ENCODE peak calls at places on chromosomes 11 and 22, in eight cellular contexts. F is neuronal stem cell; A is aorta; O is body of pancreas; R is CD8-positive, alpha-beta T cell; J is lower lobe of right lung; Q is uterus; U is prostate gland. Z is an unnamed sample.

GRCh38 chr11:123494195-123495050 is 64.4 kb downstream of the GRAMD1B start:
- DNase-seq in O (no peak), A (no peak), Q (no peak), U (no peak), F (peak), J (no peak), R (no peak), Z (no peak)

GRCh38 chr11:71425409-71425808 is 22.8 kb downstream of the DHCR7 start:
- DNase-seq in O (no peak), R (no peak), J (no peak), F (no peak), A (no peak), U (no peak), Q (no peak), Z (no peak)

GRCh38 chr11:9719949-9720646 is 56.2 kb downstream of the SWAP70 start:
- DNase-seq in A (no peak), O (no peak), U (no peak), Q (no peak), R (no peak), J (no peak), F (no peak), Z (no peak)

GRCh38 chr11:22234743-22235142 is 41.9 kb downstream of the ANO5 start:
- DNase-seq in Q (no peak), J (no peak), A (no peak), F (peak), U (no peak), R (no peak), O (no peak), Z (no peak)

GRCh38 chr11:848380-848931 is 5.8 kb downstream of the TSPAN4 start:
- DNase-seq in A (peak), Q (no peak), R (peak), F (no peak), O (peak), J (no peak), U (no peak), Z (no peak)

GRCh38 chr22:31262369-31263133 is 29.7 kb downstream of the PIK3IP1 start:
- DNase-seq in A (peak), O (no peak), Q (no peak), F (no peak), U (no peak), R (no peak), J (no peak), Z (no peak)

GRCh38 chr11:36509265-36509664 is 807 bp downstream of the TRAF6 start:
- DNase-seq in R (no peak), U (no peak), J (no peak), F (peak), O (no peak), A (no peak), Q (no peak), Z (peak)

GRCh38 chr11:92811341-92811740 is 158.1 kb upstream of the MTNR1B start:
- DNase-seq in O (no peak), U (no peak), F (no peak), J (no peak), A (no peak), R (no peak), Q (no peak), Z (no peak)

GRCh38 chr11:2577071-2578005 is 122.5 kb downstream of the KCNQ1OT1 start:
- DNase-seq in Q (peak), U (no peak), O (peak), A (peak), R (no peak), J (peak), F (no peak), Z (peak)

GRCh38 chr11:69371731-69372588 is 78.0 kb downstream of the MYEOV start:
- DNase-seq in A (peak), U (no peak), R (no peak), Q (no peak), J (no peak), F (no peak), O (no peak), Z (peak)

GRCh38 chr22:30628491-30628890 is 7.1 kb upstream of the SLC35E4 start:
- DNase-seq in R (no peak), F (no peak), U (no peak), Q (no peak), A (no peak), J (no peak), O (no peak), Z (no peak)

GRCh38 chr11:130313383-130314183 is 1.1 kb downstream of the ZBTB44 start:
- DNase-seq in R (no peak), Q (no peak), F (no peak), O (no peak), U (no peak), A (no peak), J (no peak), Z (no peak)
- H3K27ac ChIP-seq in R (peak), Q (peak), F (peak), O (peak), U (peak), A (no peak), J (peak), Z (peak)

DNA sequence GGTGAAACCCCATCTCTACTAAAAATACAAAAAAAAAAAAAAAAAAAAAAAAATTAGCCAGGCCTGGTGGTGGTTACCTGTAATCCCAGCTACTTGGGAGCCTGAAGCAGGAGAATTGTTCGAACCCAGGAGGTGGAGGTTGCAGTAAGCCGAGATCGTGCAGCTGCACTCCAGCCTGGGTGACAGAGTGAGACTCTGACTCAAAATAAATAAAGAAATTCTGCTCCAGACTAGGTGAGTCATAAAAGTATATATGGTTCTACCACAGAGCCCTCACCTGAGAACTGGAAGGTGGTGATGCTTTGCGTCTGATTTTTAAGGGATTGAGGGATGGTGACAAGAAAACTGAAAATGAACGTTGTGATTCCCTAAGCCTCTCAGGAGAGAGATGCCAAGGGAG is 58.4 kb downstream of the NTM start:
- DNase-seq in Q (no peak), A (no peak), F (no peak), R (no peak), J (no peak), O (no peak), U (no peak), Z (no peak)
- H3K4me3 ChIP-seq in Q (no peak), A (no peak), F (no peak), R (no peak), J (no peak), O (no peak), U (no peak), Z (no peak)

GRCh38 chr11:17379383-17380180 is 8.9 kb downstream of the KCNJ11 start:
- DNase-seq in A (no peak), O (no peak), R (no peak), F (no peak), Q (no peak), U (no peak), J (no peak), Z (no peak)

GRCh38 chr11:17371614-17372013 is 16.8 kb downstream of the KCNJ11 start:
- DNase-seq in O (no peak), A (no peak), F (no peak), J (no peak), Q (no peak), R (no peak), U (no peak), Z (no peak)

GRCh38 chr11:17378655-17379054 is 9.8 kb downstream of the KCNJ11 start:
- DNase-seq in F (no peak), Q (no peak), J (no peak), R (no peak), O (no peak), A (no peak), U (no peak), Z (no peak)

GRCh38 chr11:17376493-17376892 is 12.0 kb downstream of the KCNJ11 start:
- DNase-seq in F (no peak), J (no peak), A (no peak), O (no peak), R (no peak), U (no peak), Q (no peak), Z (no peak)

DNA sequence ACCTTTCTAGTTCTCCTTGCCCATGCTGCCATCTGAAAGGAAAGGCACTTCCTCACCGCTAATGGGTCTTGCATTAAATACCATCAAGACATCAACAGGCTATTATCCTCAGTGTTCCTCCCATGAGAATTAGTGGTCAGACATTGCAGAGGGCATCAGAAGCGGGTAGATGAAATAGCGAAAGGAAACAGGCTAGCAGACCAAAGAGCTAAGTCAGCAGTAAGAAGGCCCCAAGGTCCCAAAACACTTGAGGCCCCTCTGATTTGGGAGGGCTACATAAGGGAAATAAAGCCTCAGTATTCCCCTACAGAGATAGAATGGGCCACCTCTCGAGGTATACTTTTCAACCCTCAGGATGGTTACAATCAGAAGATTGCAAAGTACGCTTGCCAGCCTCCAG is 12.9 kb downstream of the KCNJ11 start:
- DNase-seq in J (no peak), A (no peak), O (no peak), F (no peak), Q (no peak), U (no peak), R (no peak), Z (no peak)
- H3K27ac ChIP-seq in J (no peak), A (no peak), O (no peak), F (no peak), Q (no peak), U (no peak), R (no peak), Z (no peak)

DNA sequence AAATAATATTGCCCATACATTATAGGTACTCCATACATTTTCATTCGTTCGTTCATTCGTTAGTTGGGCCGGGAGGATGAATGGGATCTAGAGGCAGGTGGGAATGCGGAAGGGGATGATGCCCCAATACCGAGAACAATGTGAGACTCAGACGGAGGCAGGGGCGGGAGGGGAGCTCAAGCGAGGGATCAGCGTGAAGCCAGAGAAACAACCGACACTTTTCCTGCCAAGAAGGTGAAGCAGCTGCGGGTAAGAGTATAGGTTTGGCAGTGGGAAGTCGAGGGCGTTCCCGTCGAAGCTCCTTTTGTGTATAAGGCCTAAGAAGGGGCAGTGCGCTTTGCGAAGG is 1.1 kb upstream of the ARHGEF17 start:
- DNase-seq in J (no peak), A (no peak), F (no peak), U (no peak), R (no peak), O (peak), Q (no peak), Z (peak)
- H3K4me3 ChIP-seq in J (peak), A (no peak), F (peak), U (peak), R (peak), O (no peak), Q (peak), Z (peak)

DNA sequence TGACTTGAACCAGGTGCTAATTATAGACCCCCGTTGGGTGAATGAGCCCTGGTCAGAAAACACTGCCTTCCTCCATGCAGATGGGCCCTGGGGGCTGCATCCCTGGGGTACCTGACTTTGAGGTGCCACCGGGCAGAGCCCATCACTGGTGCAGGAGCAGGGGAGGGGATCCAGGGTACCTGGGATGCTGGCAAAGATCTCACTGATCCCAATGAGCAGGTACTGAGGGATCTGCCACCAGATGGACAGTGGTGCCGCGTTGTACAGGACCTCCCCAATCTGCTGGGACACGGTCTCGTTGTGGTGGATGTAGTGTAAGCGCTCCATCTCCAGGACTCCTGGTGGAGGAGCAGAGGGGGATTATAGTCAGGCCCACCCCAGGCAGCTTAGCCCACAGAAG is 12.7 kb downstream of the SLC15A3 start:
- DNase-seq in A (peak), U (no peak), F (no peak), J (no peak), O (no peak), R (no peak), Q (no peak), Z (no peak)
- H3K27ac ChIP-seq in A (no peak), U (no peak), F (no peak), J (peak), O (no peak), R (no peak), Q (no peak), Z (no peak)

Z was measured in colonic mucosa.